ENCODE peak calls at places on chromosomes 3 and 15, in eight cellular contexts. B is anterior cingulate cortex; I is AG09309; G is aorta; E is CD4-positive, alpha-beta memory T cell; M is ACHN; N is astrocyte; O is AG08396. X is an unnamed sample.

GRCh38 chr15:29713784-29714183 is 108.5 kb downstream of the TJP1 start:
- DNase-seq in I (no peak), O (no peak), N (no peak), B (no peak), M (no peak), E (no peak), G (no peak), X (no peak)

GRCh38 chr3:24129549-24129948 is 184.5 kb downstream of the NR1D2 start:
- DNase-seq in O (no peak), M (no peak), N (no peak), B (no peak), I (no peak), E (no peak), G (no peak), X (no peak)

GRCh38 chr3:145134738-145135137 is 1026.2 kb downstream of the PLOD2 start:
- DNase-seq in M (no peak), B (no peak), N (no peak), G (no peak), I (no peak), E (no peak), O (no peak), X (no peak)

GRCh38 chr3:188370081-188370830 is 216.3 kb downstream of the LPP start:
- DNase-seq in I (no peak), E (no peak), O (no peak), G (no peak), B (no peak), M (no peak), N (no peak), X (no peak)

GRCh38 chr3:183349421-183350157 is 78.8 kb downstream of the MCF2L2 start:
- DNase-seq in B (no peak), M (no peak), I (no peak), E (peak), O (no peak), G (no peak), N (no peak), X (no peak)

GRCh38 chr15:68561146-68561545 is 17.6 kb upstream of the CORO2B start:
- DNase-seq in O (no peak), N (no peak), B (no peak), E (no peak), M (no peak), G (no peak), I (no peak), X (no peak)

GRCh38 chr3:43307226-43307625 is 20.9 kb downstream of the SNRK start:
- DNase-seq in M (no peak), B (no peak), G (no peak), I (no peak), E (no peak), O (no peak), N (no peak), X (no peak)

GRCh38 chr3:32177702-32178198 is 60.7 kb upstream of the CMTM8 start:
- DNase-seq in I (peak), G (no peak), N (peak), M (peak), O (peak), E (peak), B (no peak), X (no peak)

GRCh38 chr3:59386165-59386564 is 336.3 kb upstream of the CFAP20DC start:
- DNase-seq in B (no peak), O (no peak), I (no peak), G (no peak), N (no peak), M (no peak), E (no peak), X (no peak)

GRCh38 chr3:160637081-160637480 is 39.9 kb upstream of the ARL14 start:
- DNase-seq in B (no peak), E (no peak), I (no peak), N (no peak), O (no peak), M (no peak), G (no peak), X (no peak)

GRCh38 chr15:23564798-23565394 is 578 bp upstream of the MKRN3 start:
- DNase-seq in E (no peak), N (peak), M (no peak), I (no peak), G (no peak), O (no peak), B (no peak), X (no peak)

X was measured in GM04504.